ENCODE peak calls at places on chromosome X, in six cellular contexts. Y, V, H, D, K and M are unnamed samples.

GRCh38 chrX:68920541-68920940 is 91.7 kb downstream of the EFNB1 start:
- DNase-seq in K (peak; percentile 15), Y (no peak), H (no peak), V (peak; percentile 35), D (peak; percentile 46), M (no peak)

GRCh38 chrX:119763836-119764387 is 5.5 kb downstream of the SOWAHD start:
- DNase-seq in H (no peak), Y (no peak), K (no peak), D (no peak), V (no peak), M (no peak)

GRCh38 chrX:57643698-57644097 is 36.4 kb downstream of the NLRP2B start:
- DNase-seq in D (no peak), Y (no peak), K (no peak), V (no peak), H (no peak), M (no peak)

GRCh38 chrX:153370293-153371055 is 30.7 kb downstream of the PNMA6E start:
- DNase-seq in Y (no peak), D (no peak), V (no peak), K (no peak), H (no peak), M (peak; percentile 26)

GRCh38 chrX:123088930-123089329 is 95.1 kb upstream of the GRIA3 start:
- DNase-seq in Y (no peak), H (no peak), D (no peak), K (no peak), V (no peak), M (no peak)

GRCh38 chrX:45233541-45233940 is 32.9 kb upstream of the DIPK2B start:
- DNase-seq in D (no peak), K (no peak), H (no peak), Y (no peak), V (no peak), M (no peak)

GRCh38 chrX:130075768-130076167 is 34.5 kb downstream of the ELF4 start:
- DNase-seq in V (no peak), H (no peak), D (no peak), K (no peak), Y (no peak), M (no peak)

GRCh38 chrX:12080265-12080664 is 58.0 kb upstream of the FRMPD4 start:
- DNase-seq in D (no peak), Y (no peak), V (no peak), H (no peak), K (no peak), M (no peak)

GRCh38 chrX:68685722-68686683 is 38.5 kb downstream of the STARD8 start:
- DNase-seq in Y (no peak), D (peak; percentile 49), K (no peak), H (peak; percentile 1), V (peak; percentile 54), M (no peak)

GRCh38 chrX:66632473-66632872 is 6.4 kb downstream of the EDA2R start:
- DNase-seq in K (no peak), Y (no peak), D (no peak), V (no peak), H (no peak), M (no peak)

GRCh38 chrX:38939067-38939466 is 137.8 kb downstream of the MID1IP1 start:
- DNase-seq in K (peak; percentile 13), V (no peak), H (no peak), Y (no peak), D (no peak), M (no peak)

GRCh38 chrX:29555465-29556091 is 659.8 kb upstream of the MAGEB2 start:
- DNase-seq in V (no peak), K (no peak), H (no peak), Y (no peak), D (no peak), M (no peak)

GRCh38 chrX:119655125-119655524 is 37.8 kb downstream of the SEPTIN6 start:
- DNase-seq in K (no peak), Y (no peak), H (no peak), V (peak; percentile 41), D (peak; percentile 56), M (no peak)

GRCh38 chrX:110180176-110180927 is 137.5 kb downstream of the AMMECR1 start:
- DNase-seq in K (no peak), D (no peak), Y (no peak), H (no peak), V (peak; percentile 21), M (no peak)

GRCh38 chrX:31572396-31572795 is 500.6 kb upstream of the FTHL17 start:
- DNase-seq in D (no peak), K (no peak), H (no peak), Y (no peak), V (no peak), M (no peak)

GRCh38 chrX:6738518-6739470 is 203.9 kb upstream of the VCX3A start:
- DNase-seq in K (no peak), Y (no peak), V (no peak), D (no peak), H (no peak), M (no peak)

GRCh38 chrX:17552251-17552650 is 177.3 kb downstream of the NHS start:
- DNase-seq in Y (no peak), H (no peak), D (no peak), V (no peak), K (no peak), M (no peak)

GRCh38 chrX:19593684-19594083 is 78.4 kb upstream of the MAP3K15 start:
- DNase-seq in H (no peak), K (no peak), Y (no peak), D (no peak), V (no peak), M (no peak)

GRCh38 chrX:129545408-129545807 is 5.3 kb downstream of the OCRL start:
- DNase-seq in D (no peak), K (no peak), H (no peak), Y (no peak), V (no peak), M (no peak)

GRCh38 chrX:100864967-100865366 is 9.2 kb downstream of the NOX1 start:
- DNase-seq in D (no peak), V (no peak), Y (no peak), K (no peak), H (no peak), M (no peak)

GRCh38 chrX:151935358-151935757 is 22.7 kb downstream of the MAGEA4 start:
- DNase-seq in V (no peak), K (no peak), D (no peak), Y (no peak), H (no peak), M (no peak)

GRCh38 chrX:155997436-155997835 is at the start of gene IL9R:
- DNase-seq in Y (no peak), K (no peak), V (no peak), D (no peak), H (no peak), M (no peak)

GRCh38 chrX:63275127-63275526 is 76.0 kb downstream of the SPIN4 start:
- DNase-seq in K (no peak), V (no peak), D (no peak), Y (no peak), H (no peak), M (no peak)

GRCh38 chrX:38379088-38379487 is 26.7 kb downstream of the OTC start:
- DNase-seq in H (no peak), D (no peak), K (no peak), V (no peak), Y (no peak), M (no peak)

GRCh38 chrX:106611682-106612402 is at the start of gene RADX:
- DNase-seq in Y (peak; percentile 87), V (peak; percentile 58), H (peak; percentile 9), K (peak; percentile 34), D (peak; percentile 84), M (peak; percentile 96)

GRCh38 chrX:153401133-153401764 is at the start of gene PNMA6E:
- DNase-seq in V (no peak), Y (no peak), H (no peak), D (no peak), K (no peak), M (no peak)

GRCh38 chrX:150935466-150935865 is 37.0 kb upstream of the CD99L2 start:
- DNase-seq in Y (no peak), K (no peak), H (no peak), D (no peak), V (no peak), M (no peak)

DNA sequence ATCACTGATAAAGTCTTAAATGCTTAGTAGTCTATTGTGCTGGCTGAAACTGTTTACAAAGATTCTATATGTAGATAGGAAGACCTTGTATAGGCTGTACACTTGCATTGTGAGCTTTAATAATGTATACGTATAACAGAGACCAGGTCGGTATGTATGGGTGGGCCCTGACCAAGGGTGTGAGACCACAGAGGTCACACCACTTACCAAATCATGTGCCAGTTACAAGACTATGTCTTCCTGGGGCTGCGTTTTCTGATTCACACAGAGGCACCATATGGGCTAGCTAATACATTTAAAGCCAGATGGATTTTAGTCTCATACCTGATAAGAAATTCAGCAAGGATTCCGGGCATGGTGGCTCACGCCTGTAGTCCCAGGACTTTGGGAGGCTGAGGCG is 8.8 kb downstream of the DIAPH2 start:
- DNase-seq in Y (no peak), K (no peak), H (no peak), D (no peak), V (no peak), M (no peak)
- TF ChIP-seq POLR2A in Y (no peak), K (no peak), H (no peak), D (no peak), V (no peak), M (no peak)

DNA sequence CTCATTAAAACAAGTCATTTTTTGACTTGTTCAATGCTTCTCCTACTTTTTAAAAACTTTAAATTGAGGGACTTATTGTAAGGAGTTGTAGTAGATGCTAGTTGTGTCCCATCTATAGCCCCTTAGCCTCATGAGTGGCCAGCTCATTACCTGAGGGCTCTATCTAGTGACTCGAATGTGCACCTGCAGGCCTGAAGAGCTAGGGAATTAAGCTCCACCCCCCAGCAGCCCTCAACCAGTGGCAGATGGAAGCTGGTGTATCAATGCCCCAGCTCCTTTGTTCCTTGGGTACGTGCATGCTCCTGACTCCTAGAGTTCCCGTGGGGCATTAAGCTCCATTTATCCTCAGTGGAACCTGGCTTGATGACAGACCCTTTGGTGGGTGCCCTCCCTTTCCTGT is 146.7 kb upstream of the FAM9B start:
- DNase-seq in D (no peak), Y (no peak), K (no peak), V (no peak), H (no peak), M (no peak)
- TF ChIP-seq CTCF in D (no peak), Y (no peak), K (no peak), V (no peak), H (no peak), M (no peak)

GRCh38 chrX:288561-288991 is 7.4 kb downstream of the PLCXD1 start:
- DNase-seq in K (no peak), V (peak; percentile 17), H (no peak), D (peak; percentile 31), Y (peak; percentile 49), M (peak; percentile 79)

GRCh38 chrX:281166-281999 is at the start of gene PLCXD1:
- DNase-seq in D (peak; percentile 67), V (peak; percentile 24), H (no peak), K (no peak), Y (peak; percentile 36), M (no peak)

GRCh38 chrX:285076-285677 is 4.0 kb downstream of the PLCXD1 start:
- DNase-seq in Y (no peak), K (no peak), H (no peak), V (no peak), D (peak; percentile 17), M (no peak)

GRCh38 chrX:287670-288069 is 6.5 kb downstream of the PLCXD1 start:
- DNase-seq in K (no peak), Y (no peak), D (no peak), V (no peak), H (no peak), M (no peak)

GRCh38 chrX:283115-283845 is 2.1 kb downstream of the PLCXD1 start:
- DNase-seq in D (peak; percentile 92), V (peak; percentile 90), H (no peak), Y (peak; percentile 96), K (peak; percentile 83), M (peak; percentile 98)
- TF ChIP-seq POLR2A in D (no peak), V (no peak), H (no peak), Y (no peak), K (no peak), M (no peak)

GRCh38 chrX:83469551-83469950 is 38.5 kb upstream of the POU3F4 start:
- DNase-seq in K (no peak), V (no peak), H (no peak), D (no peak), Y (no peak), M (no peak)
- TF ChIP-seq CTCF in K (no peak), V (no peak), H (peak; percentile 27), D (no peak), Y (peak; percentile 3), M (no peak)